ENCODE peak calls at places on chromosomes 12 and 14, in eight cellular contexts. P, N, B, Z, K, O, S and V are unnamed samples. For H3K4me1, the result is how much of the 10 kb centered on the place peaks cover.

GRCh38 chr12:77382096-77382742 is 316.9 kb upstream of the E2F7 start:
- DNase-seq in P (no peak), Z (no peak), S (no peak), K (no peak), N (no peak), B (no peak), O (no peak), V (no peak)

GRCh38 chr12:4562034-4562657 is at the start of gene DYRK4:
- DNase-seq in N (no peak), O (peak), Z (no peak), S (peak), P (peak), K (peak), B (peak), V (no peak)

GRCh38 chr14:104885973-104886689 is 21.1 kb downstream of the CEP170B start:
- DNase-seq in Z (no peak), K (peak), S (no peak), N (no peak), O (no peak), P (peak), B (no peak), V (no peak)

GRCh38 chr12:124914392-124915248 is at the start of gene UBC:
- DNase-seq in N (peak), K (peak), S (peak), P (peak), B (peak), O (peak), Z (no peak), V (peak)

GRCh38 chr14:74491952-74492351 is 1.2 kb downstream of the NPC2 start:
- DNase-seq in S (no peak), K (no peak), P (no peak), N (no peak), B (no peak), O (no peak), Z (no peak), V (no peak)

GRCh38 chr12:98954506-98954905 is 309.4 kb downstream of the APAF1 start:
- DNase-seq in Z (no peak), O (no peak), B (no peak), P (no peak), K (no peak), S (no peak), N (no peak), V (no peak)

GRCh38 chr12:113276306-113276705 is 55.0 kb downstream of the TPCN1 start:
- DNase-seq in O (peak), N (no peak), B (no peak), P (no peak), K (no peak), S (no peak), Z (no peak), V (no peak)

GRCh38 chr12:121713257-121714155 is 954 bp downstream of the TMEM120B start:
- DNase-seq in P (no peak), B (peak), K (no peak), Z (no peak), O (peak), S (no peak), N (no peak), V (no peak)

GRCh38 chr12:22529281-22530060 is 14.9 kb downstream of the C2CD5 start:
- DNase-seq in P (no peak), O (no peak), K (no peak), Z (no peak), B (no peak), S (no peak), N (no peak), V (no peak)

GRCh38 chr12:48060474-48060873 is 45.4 kb downstream of the SENP1 start:
- DNase-seq in K (no peak), P (no peak), O (no peak), N (no peak), Z (no peak), B (no peak), S (no peak), V (no peak)

GRCh38 chr12:113908584-113909100 is 57.5 kb downstream of the RBM19 start:
- DNase-seq in K (no peak), P (no peak), N (no peak), O (no peak), B (no peak), S (no peak), Z (no peak), V (no peak)

GRCh38 chr14:78197088-78197487 is 26.9 kb downstream of the NRXN3 start:
- DNase-seq in O (no peak), Z (no peak), P (no peak), S (no peak), N (no peak), B (no peak), K (no peak), V (no peak)

GRCh38 chr12:12474931-12475485 is 87.7 kb downstream of the DUSP16 start:
- DNase-seq in B (no peak), S (no peak), P (no peak), O (no peak), K (no peak), N (no peak), Z (peak), V (peak)

GRCh38 chr12:58803893-58804292 is 116.4 kb downstream of the LRIG3 start:
- DNase-seq in O (no peak), P (no peak), B (no peak), N (no peak), K (no peak), Z (no peak), S (peak), V (no peak)

GRCh38 chr12:1766110-1766509 is 54.3 kb upstream of the LRTM2 start:
- DNase-seq in N (no peak), B (no peak), S (no peak), Z (no peak), P (no peak), O (no peak), K (no peak), V (no peak)

GRCh38 chr12:28222959-28223662 is 32.9 kb downstream of the CCDC91 start:
- DNase-seq in N (no peak), S (no peak), K (no peak), O (no peak), B (no peak), P (no peak), Z (no peak), V (no peak)

GRCh38 chr12:104656921-104657320 is 200.2 kb downstream of the CHST11 start:
- DNase-seq in B (no peak), P (no peak), S (no peak), O (no peak), K (no peak), Z (no peak), N (no peak), V (no peak)

GRCh38 chr12:14410177-14410576 is 44.7 kb downstream of the ATF7IP start:
- DNase-seq in N (no peak), O (no peak), K (no peak), S (no peak), P (no peak), B (no peak), Z (no peak), V (no peak)

GRCh38 chr12:119006749-119007148 is 25.4 kb downstream of the SRRM4 start:
- DNase-seq in P (no peak), B (no peak), N (no peak), Z (no peak), K (peak), S (no peak), O (no peak), V (no peak)

GRCh38 chr12:100913872-100914600 is 119.5 kb downstream of the ANO4 start:
- DNase-seq in N (no peak), Z (no peak), K (no peak), S (no peak), O (no peak), P (no peak), B (no peak), V (no peak)

GRCh38 chr14:22572562-22573058 is 16.4 kb downstream of the DAD1 start:
- DNase-seq in S (no peak), P (no peak), B (no peak), N (no peak), O (no peak), Z (no peak), K (no peak), V (no peak)

GRCh38 chr12:2212971-2213869 is 160.4 kb downstream of the CACNA1C start:
- DNase-seq in K (peak), S (no peak), N (no peak), B (no peak), P (no peak), Z (no peak), O (no peak), V (no peak)

GRCh38 chr14:36511981-36512584 is 7.9 kb downstream of the NKX2-1 start:
- DNase-seq in N (no peak), P (no peak), S (no peak), K (no peak), B (no peak), Z (no peak), O (no peak), V (no peak)

GRCh38 chr12:64171715-64172114 is 50.4 kb downstream of the KICS2 start:
- DNase-seq in B (no peak), Z (no peak), P (no peak), O (no peak), N (no peak), S (no peak), K (no peak), V (no peak)

GRCh38 chr12:98856897-98857540 is 211.9 kb downstream of the APAF1 start:
- DNase-seq in S (no peak), K (no peak), N (no peak), P (no peak), Z (no peak), O (no peak), B (no peak), V (no peak)

GRCh38 chr14:104171029-104171697 is 32.8 kb downstream of the KIF26A start:
- DNase-seq in O (no peak), S (no peak), N (no peak), Z (no peak), B (peak), P (no peak), K (no peak), V (no peak)

GRCh38 chr14:68902357-68902756 is 76.7 kb downstream of the ACTN1 start:
- DNase-seq in N (no peak), O (no peak), K (no peak), S (no peak), Z (no peak), P (no peak), B (no peak), V (no peak)

GRCh38 chr14:78902010-78902623 is 731.9 kb downstream of the NRXN3 start:
- DNase-seq in B (no peak), P (no peak), K (peak), N (no peak), O (no peak), S (no peak), Z (no peak), V (no peak)

GRCh38 chr14:106347291-106347778 is 821.0 kb downstream of the TMEM121 start:
- DNase-seq in B (no peak), Z (no peak), N (no peak), O (no peak), S (no peak), P (no peak), K (no peak), V (no peak)

DNA sequence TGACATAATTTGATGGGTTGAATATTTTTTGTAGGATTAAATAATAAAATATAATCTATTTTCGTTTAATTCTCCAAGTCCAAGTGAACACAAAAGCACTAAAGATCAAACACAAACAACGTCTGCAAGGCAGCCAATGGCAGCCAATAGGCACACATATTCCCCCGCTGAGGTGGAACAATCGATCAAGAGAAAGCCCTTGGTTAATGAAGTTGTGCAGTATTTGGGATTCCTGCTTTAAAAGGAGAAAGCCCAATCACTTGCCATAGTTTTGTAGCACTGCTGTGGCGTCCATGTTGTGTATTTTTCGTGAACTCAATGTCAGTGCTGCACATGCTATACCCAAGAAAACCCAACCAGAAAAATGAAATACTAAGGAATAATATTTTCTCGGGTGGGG is 1.5 kb downstream of the DHRS7 start:
- DNase-seq in N (no peak), O (no peak), B (no peak), S (no peak), K (no peak), Z (no peak), P (no peak), V (no peak)
- H3K4me3 ChIP-seq in N (no peak), O (no peak), B (no peak), S (peak), K (peak), Z (peak), P (no peak), V (peak)

GRCh38 chr14:101104485-101104884 is 201.0 kb upstream of the RTL1 start:
- DNase-seq in O (no peak), B (no peak), Z (no peak), P (no peak), S (no peak), K (no peak), N (no peak), V (no peak)
- H3K4me1 ChIP-seq in O (under half), B (under half), Z (under half), P (under half), S (under half), K (under half), N (under half), V (under half)

DNA sequence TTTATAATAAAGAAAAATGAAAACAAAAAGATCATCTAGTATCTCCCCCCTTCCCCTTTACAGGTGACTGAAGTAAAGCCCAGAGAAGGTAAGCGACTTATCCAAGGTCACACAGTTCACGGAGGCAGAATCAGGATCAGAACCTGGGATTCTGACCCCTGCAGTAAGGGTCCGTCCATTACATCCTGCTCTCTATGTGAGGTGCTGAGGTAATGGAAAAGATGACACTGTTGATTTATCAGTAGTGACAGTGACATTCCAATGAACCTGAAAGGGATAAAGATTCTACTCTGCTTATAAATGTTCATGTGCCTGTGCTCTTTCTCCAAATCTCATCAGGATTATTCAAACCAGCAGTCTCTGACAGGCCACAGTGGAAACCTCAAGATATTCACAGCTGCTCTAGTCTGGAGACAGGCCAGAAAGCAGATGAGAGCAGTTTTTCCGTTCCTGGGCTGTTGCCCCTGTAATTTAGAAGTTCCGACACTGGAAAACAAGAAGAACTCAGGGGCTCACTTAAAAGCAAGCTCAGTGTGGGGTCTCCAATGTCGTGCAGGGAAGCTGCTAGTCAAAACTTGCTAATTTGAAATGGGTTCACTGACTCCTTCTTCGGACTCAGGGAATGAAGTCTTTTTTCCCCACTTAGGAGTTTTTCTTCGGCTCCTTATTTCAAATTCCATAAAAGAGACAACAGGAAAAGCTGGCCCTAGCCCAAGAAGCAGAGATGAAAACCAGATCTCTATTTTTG is 131.7 kb upstream of the EEA1 start:
- DNase-seq in S (no peak), K (no peak), N (no peak), O (no peak), B (no peak), Z (peak), P (no peak), V (no peak)
- H3K4me3 ChIP-seq in S (no peak), K (no peak), N (no peak), O (no peak), B (no peak), Z (peak), P (no peak), V (no peak)

GRCh38 chr12:50992814-50993213 is 33.4 kb downstream of the SLC11A2 start:
- DNase-seq in Z (no peak), B (no peak), N (no peak), P (no peak), S (no peak), O (no peak), K (no peak), V (no peak)
- H3K4me1 ChIP-seq in Z (under half), B (under half), N (under half), P (under half), S (under half), O (under half), K (under half), V (under half)

GRCh38 chr12:50059440-50060119 is 2.2 kb downstream of the ASIC1 start:
- DNase-seq in P (no peak), Z (no peak), K (no peak), N (peak), B (no peak), S (no peak), O (no peak), V (no peak)
- H3K4me3 ChIP-seq in P (no peak), Z (no peak), K (no peak), N (peak), B (no peak), S (no peak), O (no peak), V (no peak)

GRCh38 chr14:21095430-21096205 is 2.8 kb downstream of the ZNF219 start:
- DNase-seq in Z (no peak), S (no peak), P (no peak), N (no peak), K (no peak), O (no peak), B (no peak), V (no peak)
- H3K4me1 ChIP-seq in Z (under half), S (under half), P (under half), N (under half), K (under half), O (under half), B (under half), V (under half)